ENCODE peak calls at places on chromosomes 1 and 21, in eight cellular contexts. One of them, this sample, is unnamed.

GRCh38 chr1:236471653-236472052 is 52.1 kb upstream of the LGALS8 start:
- DNase-seq in fibroblast of the aortic adventitia: no peak
- DNase-seq in GM23248: no peak
- DNase-seq in fibroblast of pulmonary artery: no peak
- DNase-seq in epithelial cell of esophagus: no peak
- DNase-seq in endothelial cell of umbilical vein: no peak
- DNase-seq in skeletal muscle cell: no peak
- DNase-seq in choroid plexus epithelial cell: peak
- DNase-seq in this sample: no peak

GRCh38 chr1:39103321-39104157 is 77.4 kb downstream of the NDUFS5 start:
- DNase-seq in fibroblast of the aortic adventitia: peak
- DNase-seq in GM23248: peak
- DNase-seq in fibroblast of pulmonary artery: peak
- DNase-seq in epithelial cell of esophagus: peak
- DNase-seq in endothelial cell of umbilical vein: peak
- DNase-seq in skeletal muscle cell: peak
- DNase-seq in choroid plexus epithelial cell: peak
- DNase-seq in this sample: peak

GRCh38 chr1:205430631-205431305 is 8.9 kb upstream of the LEMD1 start:
- DNase-seq in fibroblast of the aortic adventitia: peak
- DNase-seq in GM23248: peak
- DNase-seq in fibroblast of pulmonary artery: peak
- DNase-seq in epithelial cell of esophagus: peak
- DNase-seq in endothelial cell of umbilical vein: peak
- DNase-seq in skeletal muscle cell: no peak
- DNase-seq in choroid plexus epithelial cell: peak
- DNase-seq in this sample: peak

GRCh38 chr1:100512803-100513352 is 25.1 kb upstream of the GPR88 start:
- DNase-seq in fibroblast of the aortic adventitia: no peak
- DNase-seq in GM23248: no peak
- DNase-seq in fibroblast of pulmonary artery: no peak
- DNase-seq in epithelial cell of esophagus: no peak
- DNase-seq in endothelial cell of umbilical vein: no peak
- DNase-seq in skeletal muscle cell: no peak
- DNase-seq in choroid plexus epithelial cell: no peak
- DNase-seq in this sample: no peak

GRCh38 chr1:167052389-167052788 is 37.8 kb downstream of the GPA33 start:
- DNase-seq in fibroblast of the aortic adventitia: no peak
- DNase-seq in GM23248: peak
- DNase-seq in fibroblast of pulmonary artery: peak
- DNase-seq in epithelial cell of esophagus: peak
- DNase-seq in endothelial cell of umbilical vein: no peak
- DNase-seq in skeletal muscle cell: no peak
- DNase-seq in choroid plexus epithelial cell: peak
- DNase-seq in this sample: no peak

GRCh38 chr1:45954401-45954847 is 151.0 kb downstream of the MAST2 start:
- DNase-seq in fibroblast of the aortic adventitia: peak
- DNase-seq in GM23248: peak
- DNase-seq in fibroblast of pulmonary artery: peak
- DNase-seq in epithelial cell of esophagus: peak
- DNase-seq in endothelial cell of umbilical vein: peak
- DNase-seq in skeletal muscle cell: peak
- DNase-seq in choroid plexus epithelial cell: peak
- DNase-seq in this sample: peak

GRCh38 chr21:32569261-32570230 is 15.8 kb downstream of the TCP10L start:
- DNase-seq in fibroblast of the aortic adventitia: peak
- DNase-seq in GM23248: peak
- DNase-seq in fibroblast of pulmonary artery: peak
- DNase-seq in epithelial cell of esophagus: peak
- DNase-seq in endothelial cell of umbilical vein: peak
- DNase-seq in skeletal muscle cell: no peak
- DNase-seq in choroid plexus epithelial cell: peak
- DNase-seq in this sample: peak

GRCh38 chr21:45080639-45081414 is 6.4 kb downstream of the ADARB1 start:
- DNase-seq in fibroblast of the aortic adventitia: peak
- DNase-seq in GM23248: peak
- DNase-seq in fibroblast of pulmonary artery: peak
- DNase-seq in epithelial cell of esophagus: no peak
- DNase-seq in endothelial cell of umbilical vein: no peak
- DNase-seq in skeletal muscle cell: no peak
- DNase-seq in choroid plexus epithelial cell: peak
- DNase-seq in this sample: peak

GRCh38 chr21:45207839-45208626 is 79.7 kb downstream of the POFUT2 start:
- DNase-seq in fibroblast of the aortic adventitia: no peak
- DNase-seq in GM23248: no peak
- DNase-seq in fibroblast of pulmonary artery: no peak
- DNase-seq in epithelial cell of esophagus: no peak
- DNase-seq in endothelial cell of umbilical vein: no peak
- DNase-seq in skeletal muscle cell: no peak
- DNase-seq in choroid plexus epithelial cell: no peak
- DNase-seq in this sample: no peak

GRCh38 chr1:47881505-47882442 is 115.4 kb downstream of the TRABD2B start:
- DNase-seq in fibroblast of the aortic adventitia: no peak
- DNase-seq in GM23248: peak
- DNase-seq in fibroblast of pulmonary artery: no peak
- DNase-seq in epithelial cell of esophagus: peak
- DNase-seq in endothelial cell of umbilical vein: no peak
- DNase-seq in skeletal muscle cell: peak
- DNase-seq in choroid plexus epithelial cell: peak
- DNase-seq in this sample: peak

GRCh38 chr21:28252923-28253322 is 739.8 kb downstream of the LTN1 start:
- DNase-seq in fibroblast of the aortic adventitia: no peak
- DNase-seq in GM23248: peak
- DNase-seq in fibroblast of pulmonary artery: no peak
- DNase-seq in epithelial cell of esophagus: no peak
- DNase-seq in endothelial cell of umbilical vein: no peak
- DNase-seq in skeletal muscle cell: no peak
- DNase-seq in choroid plexus epithelial cell: peak
- DNase-seq in this sample: no peak

GRCh38 chr1:70405780-70406416 is 5.2 kb upstream of the CTH start:
- DNase-seq in fibroblast of the aortic adventitia: no peak
- DNase-seq in GM23248: no peak
- DNase-seq in fibroblast of pulmonary artery: no peak
- DNase-seq in epithelial cell of esophagus: no peak
- DNase-seq in endothelial cell of umbilical vein: no peak
- DNase-seq in skeletal muscle cell: no peak
- DNase-seq in choroid plexus epithelial cell: no peak
- DNase-seq in this sample: no peak

GRCh38 chr1:26597629-26598039 is 68.1 kb downstream of the RPS6KA1 start:
- DNase-seq in fibroblast of the aortic adventitia: peak
- DNase-seq in GM23248: peak
- DNase-seq in fibroblast of pulmonary artery: peak
- DNase-seq in epithelial cell of esophagus: peak
- DNase-seq in endothelial cell of umbilical vein: peak
- DNase-seq in skeletal muscle cell: no peak
- DNase-seq in choroid plexus epithelial cell: peak
- DNase-seq in this sample: peak

GRCh38 chr1:42788021-42788420 is 3.2 kb downstream of the TMEM269 start:
- DNase-seq in fibroblast of the aortic adventitia: no peak
- DNase-seq in GM23248: no peak
- DNase-seq in fibroblast of pulmonary artery: no peak
- DNase-seq in epithelial cell of esophagus: no peak
- DNase-seq in endothelial cell of umbilical vein: no peak
- DNase-seq in skeletal muscle cell: no peak
- DNase-seq in choroid plexus epithelial cell: no peak
- DNase-seq in this sample: no peak

GRCh38 chr1:17596651-17597509 is 57.4 kb downstream of the ARHGEF10L start:
- DNase-seq in fibroblast of the aortic adventitia: no peak
- DNase-seq in GM23248: no peak
- DNase-seq in fibroblast of pulmonary artery: no peak
- DNase-seq in epithelial cell of esophagus: no peak
- DNase-seq in endothelial cell of umbilical vein: no peak
- DNase-seq in skeletal muscle cell: no peak
- DNase-seq in choroid plexus epithelial cell: no peak
- DNase-seq in this sample: no peak

GRCh38 chr1:9233241-9233941 is 1.2 kb upstream of the H6PD start:
- DNase-seq in fibroblast of the aortic adventitia: peak
- DNase-seq in GM23248: peak
- DNase-seq in fibroblast of pulmonary artery: peak
- DNase-seq in epithelial cell of esophagus: no peak
- DNase-seq in endothelial cell of umbilical vein: peak
- DNase-seq in skeletal muscle cell: peak
- DNase-seq in choroid plexus epithelial cell: peak
- DNase-seq in this sample: peak

GRCh38 chr1:44361478-44361877 is 6.4 kb upstream of the ERI3 start:
- DNase-seq in fibroblast of the aortic adventitia: no peak
- DNase-seq in GM23248: peak
- DNase-seq in fibroblast of pulmonary artery: peak
- DNase-seq in epithelial cell of esophagus: peak
- DNase-seq in endothelial cell of umbilical vein: no peak
- DNase-seq in skeletal muscle cell: no peak
- DNase-seq in choroid plexus epithelial cell: peak
- DNase-seq in this sample: no peak

GRCh38 chr1:211345719-211346118 is 19.1 kb downstream of the TRAF5 start:
- DNase-seq in fibroblast of the aortic adventitia: no peak
- DNase-seq in GM23248: no peak
- DNase-seq in fibroblast of pulmonary artery: no peak
- DNase-seq in epithelial cell of esophagus: no peak
- DNase-seq in endothelial cell of umbilical vein: no peak
- DNase-seq in skeletal muscle cell: no peak
- DNase-seq in choroid plexus epithelial cell: peak
- DNase-seq in this sample: peak

GRCh38 chr1:206074839-206075238 is 21.9 kb downstream of the RHEX start:
- DNase-seq in fibroblast of the aortic adventitia: no peak
- DNase-seq in GM23248: no peak
- DNase-seq in fibroblast of pulmonary artery: no peak
- DNase-seq in epithelial cell of esophagus: no peak
- DNase-seq in endothelial cell of umbilical vein: peak
- DNase-seq in skeletal muscle cell: no peak
- DNase-seq in choroid plexus epithelial cell: peak
- DNase-seq in this sample: no peak

GRCh38 chr1:234309243-234309597 is 64.0 kb upstream of the COA6 start:
- DNase-seq in fibroblast of the aortic adventitia: no peak
- DNase-seq in GM23248: no peak
- DNase-seq in fibroblast of pulmonary artery: no peak
- DNase-seq in epithelial cell of esophagus: no peak
- DNase-seq in endothelial cell of umbilical vein: no peak
- DNase-seq in skeletal muscle cell: no peak
- DNase-seq in choroid plexus epithelial cell: no peak
- DNase-seq in this sample: no peak

GRCh38 chr21:46459356-46460112 is 843 bp downstream of the DIP2A start:
- DNase-seq in fibroblast of the aortic adventitia: peak
- DNase-seq in GM23248: peak
- DNase-seq in fibroblast of pulmonary artery: peak
- DNase-seq in epithelial cell of esophagus: peak
- DNase-seq in endothelial cell of umbilical vein: peak
- DNase-seq in skeletal muscle cell: no peak
- DNase-seq in choroid plexus epithelial cell: peak
- DNase-seq in this sample: peak

DNA sequence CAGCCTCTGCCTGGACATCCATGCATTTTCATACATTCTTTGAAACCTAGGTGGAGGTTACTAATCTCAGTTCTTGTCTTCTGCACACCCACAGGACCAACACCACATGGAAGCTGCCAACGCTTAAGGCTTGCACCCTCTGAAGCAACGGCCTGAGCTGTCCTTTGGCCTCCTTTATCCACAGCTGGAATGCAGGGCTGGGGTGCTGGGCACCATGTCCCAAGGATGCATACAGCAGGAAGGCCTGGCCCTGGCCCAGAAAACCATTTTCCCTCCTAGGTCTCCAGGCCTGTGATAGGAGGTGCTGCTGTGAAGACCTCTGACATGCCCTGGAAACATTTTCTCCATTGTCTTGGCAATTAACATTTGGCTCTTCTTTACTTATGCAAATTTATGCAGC is 1168.6 kb downstream of the KCNT2 start:
- DNase-seq in fibroblast of the aortic adventitia: no peak
- DNase-seq in GM23248: no peak
- DNase-seq in fibroblast of pulmonary artery: no peak
- DNase-seq in epithelial cell of esophagus: no peak
- DNase-seq in endothelial cell of umbilical vein: no peak
- DNase-seq in skeletal muscle cell: no peak
- DNase-seq in choroid plexus epithelial cell: no peak
- DNase-seq in this sample: no peak
- H3K4me3 ChIP-seq in fibroblast of the aortic adventitia: no peak
- H3K4me3 ChIP-seq in GM23248: no peak
- H3K4me3 ChIP-seq in fibroblast of pulmonary artery: no peak
- H3K4me3 ChIP-seq in epithelial cell of esophagus: no peak
- H3K4me3 ChIP-seq in endothelial cell of umbilical vein: no peak
- H3K4me3 ChIP-seq in skeletal muscle cell: no peak
- H3K4me3 ChIP-seq in choroid plexus epithelial cell: no peak
- H3K4me3 ChIP-seq in this sample: no peak

DNA sequence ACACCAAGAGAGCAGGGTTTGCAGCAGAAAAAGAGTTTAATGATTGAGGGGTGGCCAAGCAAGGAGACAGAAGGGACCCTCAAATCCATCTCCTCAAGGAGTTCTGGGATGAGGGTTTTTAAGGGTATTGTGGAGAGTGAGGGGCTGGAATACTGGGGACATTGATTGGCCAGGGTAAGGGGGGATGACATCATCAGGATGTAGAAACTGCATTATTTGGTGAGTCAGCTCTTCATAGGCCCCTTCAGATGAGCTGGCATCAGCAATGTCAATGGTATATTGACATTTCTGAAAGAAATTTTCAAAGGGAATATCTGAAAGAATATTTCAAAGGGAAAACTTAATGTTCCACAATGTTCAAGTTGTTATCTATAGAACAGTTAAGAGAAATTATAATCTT is 168.1 kb upstream of the SNX7 start:
- DNase-seq in fibroblast of the aortic adventitia: no peak
- DNase-seq in GM23248: no peak
- DNase-seq in fibroblast of pulmonary artery: no peak
- DNase-seq in epithelial cell of esophagus: no peak
- DNase-seq in endothelial cell of umbilical vein: no peak
- DNase-seq in skeletal muscle cell: no peak
- DNase-seq in choroid plexus epithelial cell: no peak
- DNase-seq in this sample: no peak
- H3K4me3 ChIP-seq in fibroblast of the aortic adventitia: no peak
- H3K4me3 ChIP-seq in GM23248: no peak
- H3K4me3 ChIP-seq in fibroblast of pulmonary artery: no peak
- H3K4me3 ChIP-seq in epithelial cell of esophagus: no peak
- H3K4me3 ChIP-seq in endothelial cell of umbilical vein: no peak
- H3K4me3 ChIP-seq in skeletal muscle cell: no peak
- H3K4me3 ChIP-seq in choroid plexus epithelial cell: no peak
- H3K4me3 ChIP-seq in this sample: no peak

DNA sequence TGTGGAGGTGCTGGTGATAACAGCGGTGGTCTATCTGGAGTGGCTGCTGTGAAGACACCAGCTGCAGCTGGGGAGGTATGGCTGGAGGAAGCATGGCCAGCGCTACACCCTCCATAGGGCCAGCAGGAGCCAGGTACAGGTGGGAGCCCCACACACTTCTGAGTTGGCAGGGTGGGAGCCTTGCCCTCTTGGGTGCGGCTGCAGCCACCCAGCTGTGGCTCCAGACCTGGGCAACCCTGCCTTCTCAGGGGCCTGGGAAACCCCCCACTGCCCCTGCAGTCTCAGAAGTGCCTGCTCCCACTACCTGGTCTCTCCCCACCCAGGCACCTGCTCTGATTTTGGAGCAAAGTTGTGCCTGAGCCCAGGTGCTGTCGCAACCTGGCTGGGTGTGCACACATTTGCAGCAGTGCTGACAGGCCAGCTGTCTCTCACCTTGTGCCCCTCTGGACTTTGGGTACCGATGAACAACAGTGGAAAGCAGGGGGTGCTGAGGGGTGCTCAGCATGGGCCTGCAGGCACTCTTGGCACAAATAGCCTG is 76.2 kb downstream of the DPYD start:
- DNase-seq in fibroblast of the aortic adventitia: no peak
- DNase-seq in GM23248: no peak
- DNase-seq in fibroblast of pulmonary artery: no peak
- DNase-seq in epithelial cell of esophagus: no peak
- DNase-seq in endothelial cell of umbilical vein: no peak
- DNase-seq in skeletal muscle cell: no peak
- DNase-seq in choroid plexus epithelial cell: no peak
- DNase-seq in this sample: no peak
- H3K4me3 ChIP-seq in fibroblast of the aortic adventitia: no peak
- H3K4me3 ChIP-seq in GM23248: no peak
- H3K4me3 ChIP-seq in fibroblast of pulmonary artery: no peak
- H3K4me3 ChIP-seq in epithelial cell of esophagus: no peak
- H3K4me3 ChIP-seq in endothelial cell of umbilical vein: no peak
- H3K4me3 ChIP-seq in skeletal muscle cell: no peak
- H3K4me3 ChIP-seq in choroid plexus epithelial cell: no peak
- H3K4me3 ChIP-seq in this sample: no peak

GRCh38 chr21:41361786-41362604 is at the start of gene MX2:
- DNase-seq in fibroblast of the aortic adventitia: peak
- DNase-seq in GM23248: peak
- DNase-seq in fibroblast of pulmonary artery: peak
- DNase-seq in epithelial cell of esophagus: no peak
- DNase-seq in endothelial cell of umbilical vein: no peak
- DNase-seq in skeletal muscle cell: peak
- DNase-seq in choroid plexus epithelial cell: peak
- DNase-seq in this sample: peak
- H3K4me3 ChIP-seq in fibroblast of the aortic adventitia: peak
- H3K4me3 ChIP-seq in GM23248: peak
- H3K4me3 ChIP-seq in fibroblast of pulmonary artery: peak
- H3K4me3 ChIP-seq in epithelial cell of esophagus: no peak
- H3K4me3 ChIP-seq in endothelial cell of umbilical vein: no peak
- H3K4me3 ChIP-seq in skeletal muscle cell: peak
- H3K4me3 ChIP-seq in choroid plexus epithelial cell: no peak
- H3K4me3 ChIP-seq in this sample: no peak